ENCODE peak calls at places on chromosome X, in eight cellular contexts. Q, I, C, W, M, B, Z and J are unnamed samples.

GRCh38 chrX:17039826-17040225 is 93.4 kb downstream of the REPS2 start:
- DNase-seq in Q (no peak), I (peak; percentile 53), C (no peak), W (no peak), M (no peak), B (no peak), Z (no peak), J (no peak)

GRCh38 chrX:109732780-109733657 is at the start of gene ACSL4:
- DNase-seq in Q (peak; percentile 77), I (peak; percentile 89), C (peak; percentile 81), W (peak; percentile 85), M (peak; percentile 92), B (peak; percentile 76), Z (peak; percentile 49), J (peak; percentile 46)

GRCh38 chrX:98523026-98523425 is 1639.3 kb downstream of the RPA4 start:
- DNase-seq in Q (no peak), I (no peak), C (no peak), W (no peak), M (no peak), B (no peak), Z (no peak), J (no peak)

GRCh38 chrX:38552721-38553120 is 8.6 kb upstream of the TSPAN7 start:
- DNase-seq in Q (no peak), I (no peak), C (no peak), W (no peak), M (no peak), B (no peak), Z (no peak), J (no peak)

GRCh38 chrX:122739770-122740169 is 444.3 kb upstream of the GRIA3 start:
- DNase-seq in Q (no peak), I (no peak), C (no peak), W (no peak), M (no peak), B (peak; percentile 0), Z (no peak), J (no peak)

GRCh38 chrX:148310402-148311200 is 189.8 kb upstream of the AFF2 start:
- DNase-seq in Q (peak; percentile 3), I (no peak), C (peak; percentile 40), W (peak; percentile 43), M (no peak), B (no peak), Z (no peak), J (no peak)

GRCh38 chrX:103254921-103255455 is at the start of gene TCEAL8:
- DNase-seq in Q (peak; percentile 34), I (peak; percentile 66), C (peak; percentile 32), W (peak; percentile 74), M (peak; percentile 82), B (peak; percentile 31), Z (peak; percentile 4), J (no peak)

GRCh38 chrX:39476596-39476995 is 621.2 kb downstream of the BCOR start:
- DNase-seq in Q (no peak), I (no peak), C (no peak), W (no peak), M (no peak), B (no peak), Z (no peak), J (no peak)

GRCh38 chrX:44872319-44872816 is 620 bp upstream of the KDM6A start:
- DNase-seq in Q (peak; percentile 25), I (peak; percentile 24), C (peak; percentile 23), W (peak; percentile 21), M (no peak), B (no peak), Z (peak; percentile 25), J (peak; percentile 31)

GRCh38 chrX:12770440-12770839 is 20.8 kb upstream of the PRPS2 start:
- DNase-seq in Q (no peak), I (peak; percentile 68), C (no peak), W (no peak), M (no peak), B (peak; percentile 2), Z (no peak), J (no peak)

GRCh38 chrX:103464071-103464773 is 55.1 kb downstream of the RAB40A start:
- DNase-seq in Q (no peak), I (peak; percentile 55), C (no peak), W (peak; percentile 17), M (no peak), B (peak; percentile 48), Z (no peak), J (no peak)

GRCh38 chrX:67922950-67923349 is 379.1 kb downstream of the AR start:
- DNase-seq in Q (no peak), I (no peak), C (no peak), W (no peak), M (no peak), B (no peak), Z (no peak), J (no peak)

GRCh38 chrX:17613979-17614572 is 123.2 kb upstream of the SCML1 start:
- DNase-seq in Q (no peak), I (peak; percentile 59), C (no peak), W (no peak), M (no peak), B (peak; percentile 30), Z (no peak), J (no peak)

GRCh38 chrX:67564475-67564874 is 20.7 kb downstream of the AR start:
- DNase-seq in Q (no peak), I (no peak), C (no peak), W (no peak), M (no peak), B (no peak), Z (no peak), J (no peak)

GRCh38 chrX:44572340-44572938 is 29.8 kb upstream of the FUNDC1 start:
- DNase-seq in Q (no peak), I (no peak), C (no peak), W (no peak), M (no peak), B (no peak), Z (no peak), J (no peak)

GRCh38 chrX:48045410-48046311 is 25.8 kb downstream of the ZNF630 start:
- DNase-seq in Q (no peak), I (peak; percentile 46), C (no peak), W (no peak), M (peak; percentile 84), B (peak; percentile 1), Z (no peak), J (no peak)

GRCh38 chrX:1418901-1419544 is 27.1 kb upstream of the SLC25A6 start:
- DNase-seq in Q (no peak), I (peak; percentile 65), C (no peak), W (no peak), M (peak; percentile 40), B (no peak), Z (no peak), J (no peak)

GRCh38 chrX:13763489-13763888 is 28.9 kb downstream of the OFD1 start:
- DNase-seq in Q (no peak), I (no peak), C (no peak), W (no peak), M (no peak), B (no peak), Z (no peak), J (no peak)

GRCh38 chrX:78104447-78105176 is 564 bp downstream of the PGK1 start:
- DNase-seq in Q (peak; percentile 12), I (peak; percentile 41), C (no peak), W (peak; percentile 38), M (peak; percentile 43), B (peak; percentile 13), Z (no peak), J (no peak)

GRCh38 chrX:8879750-8880149 is 78.6 kb upstream of the FAM9A start:
- DNase-seq in Q (no peak), I (peak; percentile 20), C (peak; percentile 0), W (peak; percentile 20), M (no peak), B (no peak), Z (no peak), J (no peak)

GRCh38 chrX:40007136-40007535 is 90.6 kb downstream of the BCOR start:
- DNase-seq in Q (no peak), I (no peak), C (no peak), W (no peak), M (no peak), B (no peak), Z (no peak), J (no peak)

GRCh38 chrX:153609917-153610833 is 11.2 kb upstream of the CCNQ start:
- DNase-seq in Q (peak; percentile 66), I (peak; percentile 67), C (peak; percentile 58), W (peak; percentile 83), M (peak; percentile 87), B (peak; percentile 52), Z (peak; percentile 48), J (no peak)

GRCh38 chrX:153662266-153662665 is 11.3 kb downstream of the PNCK start:
- DNase-seq in Q (peak; percentile 44), I (no peak), C (peak; percentile 11), W (peak; percentile 71), M (peak; percentile 52), B (no peak), Z (no peak), J (no peak)

GRCh38 chrX:45669715-45670360 is 469.2 kb upstream of the DIPK2B start:
- DNase-seq in Q (no peak), I (no peak), C (no peak), W (no peak), M (no peak), B (no peak), Z (no peak), J (no peak)

GRCh38 chrX:117538441-117539418 is 577.9 kb downstream of the KLHL13 start:
- DNase-seq in Q (no peak), I (no peak), C (no peak), W (no peak), M (no peak), B (no peak), Z (no peak), J (no peak)

GRCh38 chrX:13092455-13092941 is 48.1 kb upstream of the FAM9C start:
- DNase-seq in Q (peak; percentile 60), I (no peak), C (peak; percentile 75), W (peak; percentile 78), M (no peak), B (no peak), Z (peak; percentile 19), J (no peak)